ENCODE peak calls at places on chromosomes 1 and 21, in nine cellular contexts. P, Y, Q, Z, F, G, U, W and A are unnamed samples.

GRCh38 chr21:36388076-36388475 is 2.9 kb downstream of the CHAF1B start:
- DNase-seq in P (no peak), Y (no peak), Q (no peak), Z (no peak), F (no peak), G (no peak), U (no peak), W (no peak), A (no peak)

GRCh38 chr1:118636004-118636403 is 352.1 kb downstream of the TBX15 start:
- DNase-seq in P (no peak), Y (no peak), Q (no peak), Z (no peak), F (no peak), G (no peak), U (no peak), W (no peak), A (no peak)

GRCh38 chr1:58109646-58110200 is 436.8 kb downstream of the OMA1 start:
- DNase-seq in P (no peak), Y (no peak), Q (no peak), Z (no peak), F (no peak), G (no peak), U (no peak), W (no peak), A (no peak)

GRCh38 chr1:147246910-147247655 is 4.6 kb downstream of the CHD1L start:
- DNase-seq in P (no peak), Y (no peak), Q (no peak), Z (no peak), F (no peak), G (no peak), U (no peak), W (no peak), A (no peak)

GRCh38 chr21:45441431-45442255 is 36.7 kb downstream of the COL18A1 start:
- DNase-seq in P (no peak), Y (no peak), Q (no peak), Z (no peak), F (no peak), G (no peak), U (no peak), W (no peak), A (no peak)

GRCh38 chr21:38817371-38818335 is 11.9 kb downstream of the ETS2 start:
- DNase-seq in P (no peak), Y (no peak), Q (no peak), Z (no peak), F (peak; percentile 82), G (no peak), U (no peak), W (no peak), A (no peak)

GRCh38 chr1:22952694-22953391 is 19.8 kb downstream of the LACTBL1 start:
- DNase-seq in P (no peak), Y (no peak), Q (no peak), Z (no peak), F (no peak), G (no peak), U (no peak), W (no peak), A (no peak)

GRCh38 chr1:181160322-181160721 is 71.8 kb downstream of the IER5 start:
- DNase-seq in P (no peak), Y (no peak), Q (no peak), Z (no peak), F (no peak), G (no peak), U (no peak), W (no peak), A (no peak)

GRCh38 chr1:29657816-29658215 is 421.5 kb downstream of the PTPRU start:
- DNase-seq in P (no peak), Y (no peak), Q (no peak), Z (no peak), F (no peak), G (no peak), U (no peak), W (no peak), A (peak; percentile 48)

GRCh38 chr1:244221961-244222360 is 170.9 kb downstream of the ZBTB18 start:
- DNase-seq in P (no peak), Y (no peak), Q (no peak), Z (no peak), F (no peak), G (no peak), U (no peak), W (no peak), A (no peak)

GRCh38 chr1:207085887-207086286 is 2.8 kb upstream of the C4BPB start:
- DNase-seq in P (no peak), Y (no peak), Q (no peak), Z (no peak), F (no peak), G (no peak), U (no peak), W (no peak), A (no peak)

GRCh38 chr1:18573170-18573569 is 57.5 kb upstream of the PAX7 start:
- DNase-seq in P (no peak), Y (no peak), Q (no peak), Z (no peak), F (no peak), G (no peak), U (no peak), W (no peak), A (no peak)

GRCh38 chr1:116852367-116852766 is 57.3 kb upstream of the PTGFRN start:
- DNase-seq in P (no peak), Y (no peak), Q (no peak), Z (no peak), F (no peak), G (no peak), U (no peak), W (no peak), A (no peak)

GRCh38 chr1:99886841-99887240 is 36.7 kb downstream of the AGL start:
- DNase-seq in P (no peak), Y (no peak), Q (no peak), Z (no peak), F (no peak), G (no peak), U (no peak), W (no peak), A (no peak)

GRCh38 chr1:222161676-222162075 is 386.2 kb downstream of the HHIPL2 start:
- DNase-seq in P (no peak), Y (no peak), Q (no peak), Z (no peak), F (no peak), G (no peak), U (no peak), W (no peak), A (no peak)

GRCh38 chr1:53582211-53583020 is 123.2 kb downstream of the DMRTB1 start:
- DNase-seq in P (no peak), Y (no peak), Q (no peak), Z (no peak), F (no peak), G (no peak), U (no peak), W (no peak), A (no peak)

GRCh38 chr1:206864939-206865671 is at the start of gene IL20:
- DNase-seq in P (peak; percentile 25), Y (peak; percentile 71), Q (peak; percentile 66), Z (peak; percentile 80), F (peak; percentile 86), G (peak; percentile 82), U (peak; percentile 88), W (peak; percentile 90), A (peak; percentile 78)

GRCh38 chr1:150987928-150988327 is 5.8 kb downstream of the ANXA9 start:
- DNase-seq in P (no peak), Y (no peak), Q (no peak), Z (no peak), F (no peak), G (no peak), U (no peak), W (no peak), A (no peak)

GRCh38 chr1:212129781-212130180 is 94.2 kb downstream of the DTL start:
- DNase-seq in P (no peak), Y (no peak), Q (no peak), Z (no peak), F (no peak), G (no peak), U (no peak), W (no peak), A (no peak)

GRCh38 chr1:198858026-198858425 is 219.2 kb downstream of the PTPRC start:
- DNase-seq in P (no peak), Y (no peak), Q (no peak), Z (no peak), F (no peak), G (no peak), U (no peak), W (no peak), A (no peak)

GRCh38 chr1:114756009-114756892 is 1.5 kb downstream of the CSDE1 start:
- DNase-seq in P (no peak), Y (no peak), Q (no peak), Z (no peak), F (no peak), G (no peak), U (no peak), W (no peak), A (no peak)